ENCODE peak calls at places on chromosome 14, in four cellular contexts. I is mesendoderm; L is CD8-positive, alpha-beta memory T cell; F is uterus. D is an unnamed sample. For H3K4me1 and H3K36me3, the result is how much of the 10 kb centered on the place peaks cover.

GRCh38 chr14:41016213-41016612 is 590.5 kb upstream of the LRFN5 start:
- DNase-seq in I (peak), L (no peak), F (no peak), D (no peak)

GRCh38 chr14:98162829-98163228 is 1109.2 kb downstream of the BCL11B start:
- DNase-seq in I (no peak), L (no peak), F (no peak), D (no peak)

GRCh38 chr14:26867171-26867757 is 269.4 kb upstream of the NOVA1 start:
- DNase-seq in I (peak), L (no peak), F (no peak), D (peak)

GRCh38 chr14:39576726-39577125 is 144.5 kb upstream of the FBXO33 start:
- DNase-seq in I (no peak), L (no peak), F (no peak), D (no peak)

GRCh38 chr14:74220991-74221390 is 18.3 kb upstream of the VSX2 start:
- DNase-seq in I (no peak), L (no peak), F (no peak), D (no peak)

GRCh38 chr14:36747411-36748184 is 85.9 kb downstream of the PAX9 start:
- DNase-seq in I (peak), L (no peak), F (no peak), D (no peak)

GRCh38 chr14:54564799-54565235 is 2.1 kb upstream of the SAMD4A start:
- DNase-seq in I (no peak), L (no peak), F (peak), D (peak)

GRCh38 chr14:36663404-36664321 is 2.0 kb downstream of the PAX9 start:
- DNase-seq in I (peak), L (no peak), F (no peak), D (no peak)

GRCh38 chr14:25102788-25103187 is 52.8 kb upstream of the STXBP6 start:
- DNase-seq in I (no peak), L (no peak), F (no peak), D (no peak)

GRCh38 chr14:48703728-48704467 is 882.3 kb downstream of the RPS29 start:
- DNase-seq in I (no peak), L (no peak), F (no peak), D (no peak)

GRCh38 chr14:34364201-34364600 is 97.8 kb downstream of the SPTSSA start:
- DNase-seq in I (no peak), L (no peak), F (no peak), D (no peak)

GRCh38 chr14:86852530-86852929 is 1140.5 kb downstream of the GALC start:
- DNase-seq in I (no peak), L (no peak), F (no peak), D (no peak)

GRCh38 chr14:70909788-70910614 is 2.7 kb downstream of the PCNX1 start:
- DNase-seq in I (peak), L (no peak), F (peak), D (no peak)

GRCh38 chr14:39023939-39024871 is 78.8 kb downstream of the SEC23A start:
- DNase-seq in I (no peak), L (no peak), F (no peak), D (no peak)

GRCh38 chr14:97253756-97254155 is 456.6 kb downstream of the VRK1 start:
- DNase-seq in I (no peak), L (no peak), F (no peak), D (no peak)

GRCh38 chr14:55370883-55371455 is 40.7 kb downstream of the ATG14 start:
- DNase-seq in I (no peak), L (no peak), F (no peak), D (no peak)

GRCh38 chr14:65833256-65833880 is 420.8 kb downstream of the FUT8 start:
- DNase-seq in I (no peak), L (no peak), F (no peak), D (no peak)

GRCh38 chr14:69715725-69716482 is 51.0 kb upstream of the SRSF5 start:
- DNase-seq in I (no peak), L (no peak), F (peak), D (peak)

GRCh38 chr14:101126376-101127130 is 223.0 kb upstream of the RTL1 start:
- DNase-seq in I (no peak), L (no peak), F (no peak), D (no peak)

GRCh38 chr14:97198813-97199212 is 401.6 kb downstream of the VRK1 start:
- DNase-seq in I (no peak), L (no peak), F (no peak), D (no peak)

GRCh38 chr14:95098984-95099599 is 58.2 kb downstream of the DICER1 start:
- DNase-seq in I (peak), L (peak), F (peak), D (peak)

GRCh38 chr14:93788557-93789365 is 476 bp upstream of the PRIMA1 start:
- DNase-seq in I (peak), L (no peak), F (peak), D (peak)

GRCh38 chr14:91115986-91116385 is 2.1 kb downstream of the DGLUCY start:
- DNase-seq in I (no peak), L (no peak), F (peak), D (no peak)

GRCh38 chr14:76961631-76962302 is 66.7 kb downstream of the IRF2BPL start:
- DNase-seq in I (peak), L (peak), F (peak), D (peak)

GRCh38 chr14:38116895-38117294 is 90.8 kb upstream of the SSTR1 start:
- DNase-seq in I (no peak), L (no peak), F (no peak), D (no peak)

GRCh38 chr14:21036746-21037145 is 2.1 kb upstream of the RNASE13 start:
- DNase-seq in I (no peak), L (no peak), F (no peak), D (no peak)

GRCh38 chr14:50862171-50862570 is 9.7 kb upstream of the ABHD12B start:
- DNase-seq in I (no peak), L (no peak), F (no peak), D (peak)

GRCh38 chr14:81162941-81163340 is 57.8 kb downstream of the GTF2A1 start:
- DNase-seq in I (peak), L (no peak), F (no peak), D (no peak)

GRCh38 chr14:43914041-43914693 is 592.9 kb downstream of the FSCB start:
- DNase-seq in I (peak), L (no peak), F (no peak), D (no peak)

GRCh38 chr14:21251215-21251614 is 18.0 kb downstream of the HNRNPC start:
- DNase-seq in I (no peak), L (no peak), F (no peak), D (no peak)

GRCh38 chr14:55274760-55275159 is 3.5 kb downstream of the FBXO34 start:
- DNase-seq in I (peak), L (no peak), F (no peak), D (no peak)

GRCh38 chr14:90774316-90774715 is 41.9 kb downstream of the TTC7B start:
- DNase-seq in I (no peak), L (no peak), F (no peak), D (no peak)

GRCh38 chr14:43754838-43755237 is 752.2 kb downstream of the FSCB start:
- DNase-seq in I (peak), L (no peak), F (no peak), D (no peak)

GRCh38 chr14:75259946-75260545 is 18.6 kb upstream of the FOS start:
- DNase-seq in I (no peak), L (no peak), F (no peak), D (no peak)

GRCh38 chr14:49919825-49920224 is 26.9 kb downstream of the ARF6 start:
- DNase-seq in I (no peak), L (no peak), F (no peak), D (no peak)

GRCh38 chr14:99971929-99972747 is 93.1 kb upstream of the EVL start:
- DNase-seq in I (no peak), L (peak), F (no peak), D (peak)

GRCh38 chr14:34722723-34723545 is 8.5 kb upstream of the CFL2 start:
- DNase-seq in I (peak), L (peak), F (peak), D (peak)

DNA sequence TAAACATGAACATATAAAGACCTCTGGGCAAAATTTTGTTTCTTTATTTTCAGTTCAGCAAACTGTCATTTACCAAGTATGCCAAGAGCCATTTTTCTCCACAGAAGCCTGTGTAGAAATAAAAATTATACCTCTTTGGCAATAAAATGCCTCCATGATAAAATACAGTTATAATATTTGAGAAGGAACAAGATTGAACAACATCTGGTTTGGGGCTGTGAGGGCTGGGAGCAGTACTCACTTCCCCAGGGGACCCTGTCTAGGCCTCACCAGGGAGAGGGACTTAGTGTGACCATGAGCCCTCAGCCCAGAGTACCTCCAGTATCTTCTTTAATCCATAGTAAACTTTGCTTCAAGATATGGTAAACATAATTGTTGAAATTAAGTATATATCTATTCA is 65.1 kb downstream of the DAAM1 start:
- DNase-seq in I (no peak), L (no peak), F (no peak), D (no peak)
- H3K4me1 ChIP-seq in I (under half), L (under half), F (under half), D (under half)

GRCh38 chr14:105445901-105446845 is 26.5 kb downstream of the MTA1 start:
- DNase-seq in I (no peak), L (no peak), F (no peak), D (no peak)
- H3K36me3 ChIP-seq in I (under half), L (under half), F (under half), D (under half)

GRCh38 chr14:105481886-105482454 is 4.7 kb upstream of the CRIP1 start:
- DNase-seq in I (peak), L (peak), F (peak), D (peak)
- H3K4me1 ChIP-seq in I (under half), L (half or more), F (half or more), D (half or more)

GRCh38 chr14:103130965-103131364 is 7.7 kb downstream of the TNFAIP2 start:
- DNase-seq in I (no peak), L (no peak), F (peak), D (no peak)

GRCh38 chr14:103134405-103134804 is 11.1 kb downstream of the TNFAIP2 start:
- DNase-seq in I (no peak), L (no peak), F (no peak), D (no peak)

GRCh38 chr14:103131580-103131979 is 8.3 kb downstream of the TNFAIP2 start:
- DNase-seq in I (no peak), L (no peak), F (peak), D (no peak)

GRCh38 chr14:103133213-103134140 is 10.2 kb downstream of the TNFAIP2 start:
- DNase-seq in I (no peak), L (no peak), F (no peak), D (no peak)

GRCh38 chr14:103132381-103133212 is 9.3 kb downstream of the TNFAIP2 start:
- DNase-seq in I (no peak), L (no peak), F (peak), D (no peak)
- H3K36me3 ChIP-seq in I (under half), L (under half), F (under half), D (under half)

GRCh38 chr14:68279437-68279720 is 459.8 kb downstream of the RAD51B start:
- DNase-seq in I (no peak), L (no peak), F (no peak), D (no peak)

GRCh38 chr14:68282479-68283377 is 463.1 kb downstream of the RAD51B start:
- DNase-seq in I (no peak), L (peak), F (no peak), D (no peak)

GRCh38 chr14:68283378-68284123 is 464.0 kb downstream of the RAD51B start:
- DNase-seq in I (no peak), L (peak), F (no peak), D (no peak)

GRCh38 chr14:68279777-68280233 is 460.2 kb downstream of the RAD51B start:
- DNase-seq in I (no peak), L (no peak), F (no peak), D (no peak)

GRCh38 chr14:68281497-68281896 is 461.9 kb downstream of the RAD51B start:
- DNase-seq in I (no peak), L (no peak), F (no peak), D (no peak)
- H3K4me1 ChIP-seq in I (under half), L (half or more), F (under half), D (under half)

GRCh38 chr14:88599761-88600439 is 37.1 kb downstream of the ZC3H14 start:
- DNase-seq in I (no peak), L (no peak), F (no peak), D (no peak)
- H3K36me3 ChIP-seq in I (under half), L (under half), F (under half), D (half or more)

D was measured in cardiac muscle cell.